ENCODE peak calls at places on chromosomes 6 and 20, in four cellular contexts. F is heart right ventricle; N is CD8-positive, alpha-beta memory T cell; I is CD4-positive, CD25-positive, alpha-beta regulatory T cell. K is an unnamed sample.

GRCh38 chr20:2305946-2306345 is 10.1 kb downstream of the TGM3 start:
- DNase-seq in N (no peak), I (no peak), F (no peak), K (peak; percentile 24)

GRCh38 chr20:53463101-53463972 is 130.3 kb downstream of the ZNF217 start:
- DNase-seq in F (no peak), I (no peak), N (no peak), K (no peak)

GRCh38 chr20:57442888-57443239 is 51.7 kb downstream of the RBM38 start:
- DNase-seq in N (no peak), I (no peak), F (no peak), K (no peak)

GRCh38 chr6:38326837-38327236 is 312.9 kb downstream of the BTBD9 start:
- DNase-seq in N (no peak), I (no peak), F (no peak), K (no peak)

GRCh38 chr6:148747145-148747492 is 289 bp downstream of the UST start:
- DNase-seq in N (no peak), I (no peak), F (peak; percentile 30), K (peak; percentile 49)

GRCh38 chr20:10007158-10007557 is 27.6 kb upstream of the ANKEF1 start:
- DNase-seq in N (no peak), I (no peak), F (no peak), K (no peak)

GRCh38 chr6:25675172-25675571 is 23.2 kb downstream of the SCGN start:
- DNase-seq in F (no peak), N (no peak), I (no peak), K (no peak)

GRCh38 chr6:41200901-41201783 is at the start of gene TREML2:
- DNase-seq in N (peak; percentile 7), F (no peak), I (no peak), K (no peak)

GRCh38 chr6:8025191-8025590 is 39.0 kb downstream of the BLOC1S5 start:
- DNase-seq in F (no peak), N (no peak), I (no peak), K (no peak)
- H3K27ac ChIP-seq in F (no peak overlapping the region), N (no peak overlapping the region), I (no peak overlapping the region), K (no peak overlapping the region)

GRCh38 chr6:151071295-151071694 is 168.5 kb upstream of the AKAP12 start:
- DNase-seq in N (no peak), F (peak; percentile 53), I (no peak), K (no peak)
- H3K27ac ChIP-seq in N (no peak overlapping the region), F (no peak overlapping the region), I (no peak overlapping the region), K (no peak overlapping the region)

GRCh38 chr20:49575551-49576060 is 7.7 kb upstream of the PTGIS start:
- DNase-seq in F (no peak), I (no peak), N (no peak), K (no peak)
- H3K27ac ChIP-seq in F (peak overlapping the region; percentile 44), I (no peak overlapping the region), N (no peak overlapping the region), K (no peak overlapping the region)

DNA sequence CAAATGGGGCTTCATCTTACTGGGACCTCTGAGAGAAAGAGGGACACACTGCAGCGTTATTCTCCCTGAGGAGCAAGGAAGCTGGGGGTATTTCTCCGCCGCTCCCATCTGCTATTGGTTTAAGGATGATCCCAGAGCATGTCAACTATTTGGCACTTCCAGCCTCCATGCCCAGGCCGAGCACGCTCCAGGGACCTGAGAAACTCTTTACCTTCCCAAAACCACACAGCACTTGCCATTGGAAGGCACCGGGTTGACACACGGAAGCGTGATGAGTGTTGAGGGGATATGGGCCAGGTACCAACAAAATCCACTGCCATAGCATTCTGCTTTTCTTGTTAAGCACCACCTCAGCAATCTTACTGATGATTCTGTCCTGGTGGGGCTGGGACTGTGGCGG is 92.4 kb upstream of the SLC24A3 start:
- DNase-seq in N (no peak), I (no peak), F (no peak), K (no peak)
- H3K27ac ChIP-seq in N (no peak overlapping the region), I (no peak overlapping the region), F (no peak overlapping the region), K (no peak overlapping the region)

DNA sequence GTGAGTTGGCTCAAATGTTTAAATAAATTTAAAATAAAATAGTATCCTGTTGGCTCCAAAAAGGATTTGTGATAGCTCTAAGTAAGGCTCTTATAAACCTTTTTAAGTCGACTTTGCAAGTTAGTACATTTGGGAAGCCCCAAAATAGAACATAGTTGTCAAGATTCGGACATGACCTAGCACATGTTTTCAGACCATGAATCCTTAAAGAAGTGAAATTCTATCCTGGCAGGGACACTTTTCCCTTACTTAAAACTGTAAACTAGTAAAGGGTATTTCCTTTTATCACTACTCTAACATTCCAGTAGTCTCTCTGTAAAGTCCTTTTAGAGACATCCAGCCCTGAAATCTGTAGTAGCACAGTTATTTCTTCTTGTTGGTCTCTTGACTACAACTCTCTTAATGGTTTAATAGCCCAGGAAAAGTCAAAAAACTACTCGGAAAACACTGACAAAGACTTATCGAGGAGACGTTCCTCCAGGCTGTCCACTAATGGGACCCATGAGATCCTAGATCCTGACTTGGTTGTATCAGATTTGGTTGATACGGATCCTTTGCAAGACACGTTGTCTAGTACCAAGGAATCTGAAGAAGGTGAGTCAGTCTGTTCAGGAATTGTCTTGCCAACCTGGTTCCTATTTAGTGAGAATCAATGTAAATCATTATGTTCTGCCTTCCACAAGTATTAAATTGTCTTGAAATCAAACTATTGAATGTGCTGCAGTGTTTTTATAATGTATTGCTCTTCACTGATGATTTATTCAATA is 83.6 kb downstream of the SCAND1 start:
- DNase-seq in I (no peak), N (no peak), F (no peak), K (no peak)
- H3K27ac ChIP-seq in I (no peak overlapping the region), N (no peak overlapping the region), F (peak overlapping the region; percentile 31), K (peak overlapping the region; percentile 72)